ENCODE peak calls at places on chromosomes 13 and 19, in nine cellular contexts. E is psoas muscle, V is thoracic aorta, K is fibroblast of lung, H is GM06990, F is cardiac muscle cell, J is lower lobe of right lung, N is brain microvascular endothelial cell, T is Caco-2. R is an unnamed sample. For H3K27me3, the result is how much of the 10 kb centered on the place peaks cover.

GRCh38 chr13:68304287-68304893 is 1074.3 kb upstream of the PCDH9 start:
- DNase-seq in E (no peak), V (no peak), T (no peak), K (peak), H (no peak), J (no peak), F (peak), N (no peak), R (peak)

GRCh38 chr13:33341861-33342452 is 56.4 kb upstream of the STARD13 start:
- DNase-seq in K (no peak), E (no peak), V (no peak), F (no peak), J (no peak), N (no peak), T (no peak), H (no peak), R (no peak)

GRCh38 chr13:111328803-111329410 is 8.5 kb downstream of the TEX29 start:
- DNase-seq in K (no peak), F (no peak), V (no peak), J (no peak), N (no peak), H (no peak), E (no peak), T (no peak), R (no peak)

GRCh38 chr13:106700007-106700950 is 132.3 kb upstream of the ARGLU1 start:
- DNase-seq in E (no peak), F (peak), J (no peak), T (no peak), N (no peak), V (no peak), H (no peak), K (no peak), R (no peak)

GRCh38 chr13:70623260-70623659 is 515.0 kb upstream of the KLHL1 start:
- DNase-seq in E (no peak), H (no peak), V (no peak), N (no peak), F (no peak), T (no peak), J (no peak), K (peak), R (peak)

GRCh38 chr19:43465468-43466120 is at the start of gene LYPD3:
- DNase-seq in K (no peak), J (no peak), N (no peak), E (no peak), V (no peak), H (no peak), F (no peak), T (peak), R (peak)

GRCh38 chr13:48426052-48426451 is 13.1 kb upstream of the LPAR6 start:
- DNase-seq in N (no peak), K (no peak), J (no peak), H (no peak), V (no peak), F (no peak), E (no peak), T (no peak), R (no peak)

GRCh38 chr13:96984061-96984508 is 10.2 kb downstream of the OXGR1 start:
- DNase-seq in N (no peak), F (peak), J (peak), E (no peak), V (no peak), T (peak), H (no peak), K (no peak), R (peak)

GRCh38 chr13:75319244-75319643 is 162.7 kb downstream of the TBC1D4 start:
- DNase-seq in N (peak), F (no peak), H (no peak), J (no peak), V (no peak), T (no peak), E (no peak), K (peak), R (peak)

GRCh38 chr19:1038995-1039645 is 787 bp upstream of the ABCA7 start:
- DNase-seq in J (no peak), K (peak), E (peak), F (no peak), T (no peak), N (no peak), H (no peak), V (no peak), R (no peak)
- H3K27me3 ChIP-seq in J (under half), K (under half), E (under half), F (under half), T (under half), N (under half), H (under half), V (under half), R (under half)

GRCh38 chr13:65990684-65991083 is 1239.5 kb downstream of the PCDH9 start:
- DNase-seq in V (no peak), N (no peak), H (no peak), K (no peak), J (no peak), T (no peak), E (no peak), F (no peak), R (peak)

DNA sequence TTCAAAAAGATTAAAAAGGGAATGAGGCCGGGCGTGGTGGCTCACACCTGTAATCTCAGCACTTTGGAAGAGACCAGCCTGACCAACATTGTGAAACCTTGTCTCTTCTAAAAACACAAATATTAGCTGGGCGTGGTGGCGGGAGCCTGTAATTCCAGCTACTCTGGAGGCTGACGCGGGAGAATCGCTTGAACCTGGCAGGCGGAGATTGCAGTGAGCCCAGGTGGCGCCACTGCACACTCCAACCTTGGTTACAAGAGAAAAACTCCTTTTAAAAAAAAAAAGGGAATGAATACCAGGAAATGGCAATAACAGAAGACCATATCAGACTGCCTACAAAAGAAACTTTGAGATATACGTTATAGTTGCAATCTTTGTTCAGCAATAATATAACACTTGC is 1244.5 kb downstream of the PCDH9 start:
- DNase-seq in H (no peak), E (no peak), J (no peak), N (no peak), F (no peak), V (no peak), K (no peak), T (peak), R (no peak)
- TF ChIP-seq CTCF in H (no peak), E (no peak), J (no peak), N (peak), F (no peak), V (no peak), K (no peak), T (no peak), R (no peak)

DNA sequence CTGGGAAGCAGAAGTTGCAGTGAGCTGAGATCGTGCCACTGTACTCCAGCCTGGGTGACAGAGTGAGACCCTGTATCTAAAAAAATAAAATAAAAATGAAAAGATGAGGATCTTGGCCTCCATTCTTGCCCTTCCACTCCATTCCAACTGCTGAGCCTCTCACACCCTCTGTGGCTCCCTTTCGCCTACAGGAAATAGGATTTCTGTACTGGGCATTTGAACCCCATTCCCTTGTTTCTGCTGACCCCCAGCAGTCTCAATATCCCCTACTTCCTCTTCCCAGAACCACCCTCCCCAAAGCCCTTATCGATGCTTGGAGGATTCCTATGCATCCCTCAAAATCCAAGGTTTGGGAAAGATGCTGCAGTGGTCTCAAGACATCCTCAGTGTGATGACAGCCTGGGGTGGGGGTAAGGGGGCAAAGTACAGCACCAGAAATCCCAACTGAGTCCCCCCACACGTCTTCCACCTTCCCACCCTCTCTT is 12.5 kb upstream of the GDF15 start:
- DNase-seq in J (no peak), E (no peak), H (no peak), N (no peak), K (no peak), F (no peak), V (no peak), T (no peak), R (no peak)
- H3K4me3 ChIP-seq in J (no peak), E (no peak), H (no peak), N (no peak), K (no peak), F (no peak), V (no peak), T (no peak), R (no peak)

GRCh38 chr19:50785329-50785922 is 4.8 kb upstream of the ACP4 start:
- DNase-seq in K (no peak), H (no peak), T (no peak), V (no peak), N (no peak), J (no peak), F (no peak), E (no peak), R (no peak)
- H3K27me3 ChIP-seq in K (under half), H (under half), T (under half), V (under half), N (under half), J (under half), F (under half), E (under half), R (under half)

GRCh38 chr19:16495982-16496612 is at the start of the genes C19orf44 and CALR3:
- DNase-seq in V (peak), T (peak), F (peak), H (peak), N (peak), K (peak), J (peak), E (peak), R (peak)
- TF ChIP-seq CTCF in V (peak), T (no peak), F (no peak), H (no peak), N (peak), K (no peak), J (peak), E (peak), R (no peak)

DNA sequence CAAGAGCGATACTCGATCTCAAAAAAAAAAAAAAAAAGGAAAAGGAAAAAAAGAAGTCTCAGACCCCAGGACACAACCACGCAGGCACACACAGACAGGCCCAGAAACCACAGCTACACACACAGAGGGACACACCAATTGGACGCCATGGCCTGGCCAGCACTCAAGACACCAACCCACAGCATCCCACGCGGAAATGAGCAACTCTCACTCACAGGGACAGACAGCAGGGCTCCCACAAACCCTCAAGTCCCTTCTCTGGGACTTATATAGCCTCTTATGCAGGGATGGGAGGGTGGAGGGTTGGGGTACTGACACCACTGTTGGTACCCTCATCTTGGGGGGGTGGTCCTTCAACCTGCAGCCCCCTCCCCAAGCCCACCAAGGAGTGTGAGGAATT is 5.9 kb downstream of the NOTCH3 start:
- DNase-seq in H (no peak), J (no peak), K (peak), E (no peak), F (no peak), N (peak), T (no peak), V (peak), R (peak)
- H3K4me3 ChIP-seq in H (no peak), J (peak), K (no peak), E (peak), F (peak), N (peak), T (peak), V (peak), R (peak)

GRCh38 chr19:12721656-12722565 is 1.8 kb downstream of the TNPO2 start:
- DNase-seq in H (peak), E (peak), J (peak), V (no peak), N (peak), F (peak), T (peak), K (peak), R (no peak)
- H3K27me3 ChIP-seq in H (under half), E (under half), J (under half), V (under half), N (under half), F (under half), T (under half), K (under half), R (under half)

GRCh38 chr13:113802090-113802531 is 43.1 kb downstream of the TMEM255B start:
- DNase-seq in E (peak), T (no peak), V (no peak), K (peak), H (no peak), N (peak), J (peak), F (peak), R (no peak)
- TF ChIP-seq CTCF in E (no peak), T (no peak), V (no peak), K (no peak), H (no peak), N (peak), J (no peak), F (peak), R (no peak)

GRCh38 chr19:30593975-30594925 is 222.1 kb downstream of the ZNF536 start:
- DNase-seq in T (no peak), K (no peak), N (no peak), J (no peak), F (no peak), V (no peak), H (no peak), E (no peak), R (no peak)

GRCh38 chr19:30593358-30593757 is 221.2 kb downstream of the ZNF536 start:
- DNase-seq in F (no peak), V (peak), E (no peak), J (no peak), K (no peak), T (no peak), N (no peak), H (no peak), R (no peak)

GRCh38 chr19:30598688-30599087 is 226.5 kb downstream of the ZNF536 start:
- DNase-seq in J (no peak), H (no peak), N (no peak), E (no peak), T (no peak), F (no peak), V (no peak), K (no peak), R (no peak)

GRCh38 chr19:30596268-30596667 is 224.1 kb downstream of the ZNF536 start:
- DNase-seq in H (no peak), E (no peak), F (no peak), N (no peak), K (no peak), J (no peak), V (no peak), T (no peak), R (no peak)

GRCh38 chr19:30596813-30597399 is 224.7 kb downstream of the ZNF536 start:
- DNase-seq in F (no peak), J (no peak), V (no peak), K (no peak), E (no peak), T (no peak), N (no peak), H (no peak), R (no peak)
- H3K4me3 ChIP-seq in F (no peak), J (no peak), V (no peak), K (no peak), E (no peak), T (no peak), N (no peak), H (no peak), R (no peak)